ENCODE peak calls at places on chromosomes 6 and 20, in seven cellular contexts. One of them, this sample, is unnamed.
A peak's percentile ranks its signal among the peaks of the same experiment; 100 is the strongest.

GRCh38 chr6:19037607-19038006 is 650.5 kb downstream of the RNF144B start:
- DNase-seq in mucosa of descending colon: no peak
- DNase-seq in anterior cingulate cortex: no peak
- DNase-seq in aorta: no peak
- DNase-seq in tibial artery: no peak
- DNase-seq in colonic mucosa: no peak
- DNase-seq in activated T-cell treated with anti-CD3 and anti-CD28 coated beads for 1 hour: no peak
- DNase-seq in this sample: no peak

GRCh38 chr6:25009351-25009750 is 73.6 kb upstream of the RIPOR2 start:
- DNase-seq in aorta: no peak
- DNase-seq in mucosa of descending colon: no peak
- DNase-seq in colonic mucosa: no peak
- DNase-seq in tibial artery: no peak
- DNase-seq in activated T-cell treated with anti-CD3 and anti-CD28 coated beads for 1 hour: no peak
- DNase-seq in anterior cingulate cortex: no peak
- DNase-seq in this sample: no peak

GRCh38 chr6:18155273-18155863 is at the start of gene KDM1B:
- DNase-seq in mucosa of descending colon: peak; percentile 99
- DNase-seq in tibial artery: peak; percentile 99
- DNase-seq in colonic mucosa: no peak
- DNase-seq in anterior cingulate cortex: peak; percentile 54
- DNase-seq in activated T-cell treated with anti-CD3 and anti-CD28 coated beads for 1 hour: peak; percentile 95
- DNase-seq in aorta: peak; percentile 99
- DNase-seq in this sample: peak; percentile 99

GRCh38 chr6:129750390-129750789 is 40.4 kb upstream of the ARHGAP18 start:
- DNase-seq in mucosa of descending colon: no peak
- DNase-seq in anterior cingulate cortex: no peak
- DNase-seq in colonic mucosa: no peak
- DNase-seq in activated T-cell treated with anti-CD3 and anti-CD28 coated beads for 1 hour: no peak
- DNase-seq in tibial artery: no peak
- DNase-seq in aorta: no peak
- DNase-seq in this sample: no peak

GRCh38 chr6:36862164-36862847 is 12.3 kb downstream of the PPIL1 start:
- DNase-seq in mucosa of descending colon: no peak
- DNase-seq in anterior cingulate cortex: no peak
- DNase-seq in aorta: no peak
- DNase-seq in tibial artery: no peak
- DNase-seq in activated T-cell treated with anti-CD3 and anti-CD28 coated beads for 1 hour: no peak
- DNase-seq in colonic mucosa: no peak
- DNase-seq in this sample: no peak

GRCh38 chr6:130307752-130308361 is 58.0 kb upstream of the TMEM200A start:
- DNase-seq in colonic mucosa: no peak
- DNase-seq in aorta: no peak
- DNase-seq in tibial artery: no peak
- DNase-seq in mucosa of descending colon: no peak
- DNase-seq in anterior cingulate cortex: no peak
- DNase-seq in activated T-cell treated with anti-CD3 and anti-CD28 coated beads for 1 hour: no peak
- DNase-seq in this sample: no peak

GRCh38 chr20:4795394-4795793 is 73.7 kb downstream of the PRND start:
- DNase-seq in colonic mucosa: no peak
- DNase-seq in tibial artery: no peak
- DNase-seq in activated T-cell treated with anti-CD3 and anti-CD28 coated beads for 1 hour: no peak
- DNase-seq in anterior cingulate cortex: no peak
- DNase-seq in aorta: peak; percentile 61
- DNase-seq in mucosa of descending colon: no peak
- DNase-seq in this sample: no peak

GRCh38 chr6:15066433-15067337 is 179.2 kb upstream of the JARID2 start:
- DNase-seq in aorta: peak; percentile 79
- DNase-seq in tibial artery: peak; percentile 76
- DNase-seq in anterior cingulate cortex: no peak
- DNase-seq in mucosa of descending colon: no peak
- DNase-seq in colonic mucosa: peak; percentile 25
- DNase-seq in activated T-cell treated with anti-CD3 and anti-CD28 coated beads for 1 hour: no peak
- DNase-seq in this sample: peak; percentile 28

GRCh38 chr20:48051810-48052491 is 266.7 kb upstream of the SULF2 start:
- DNase-seq in tibial artery: no peak
- DNase-seq in anterior cingulate cortex: no peak
- DNase-seq in aorta: no peak
- DNase-seq in activated T-cell treated with anti-CD3 and anti-CD28 coated beads for 1 hour: no peak
- DNase-seq in colonic mucosa: no peak
- DNase-seq in mucosa of descending colon: no peak
- DNase-seq in this sample: no peak

GRCh38 chr6:159908940-159909339 is 18.2 kb downstream of the MAS1 start:
- DNase-seq in activated T-cell treated with anti-CD3 and anti-CD28 coated beads for 1 hour: no peak
- DNase-seq in mucosa of descending colon: no peak
- DNase-seq in anterior cingulate cortex: no peak
- DNase-seq in colonic mucosa: no peak
- DNase-seq in aorta: no peak
- DNase-seq in tibial artery: no peak
- DNase-seq in this sample: no peak

GRCh38 chr6:85460951-85461805 is 11.3 kb downstream of the NT5E start:
- DNase-seq in colonic mucosa: no peak
- DNase-seq in anterior cingulate cortex: no peak
- DNase-seq in tibial artery: no peak
- DNase-seq in mucosa of descending colon: no peak
- DNase-seq in aorta: no peak
- DNase-seq in activated T-cell treated with anti-CD3 and anti-CD28 coated beads for 1 hour: no peak
- DNase-seq in this sample: no peak